ENCODE peak calls at places on chromosomes 16 and 17, in five cellular contexts. W is H9; P is nucleus accumbens; A is stimulated activated CD8-positive, alpha-beta memory T cell treated with anti-CD3 and anti-CD28 coated beads, Interleukin-7, amount 100 ng/mL, for 1 hour; D is stimulated activated CD4-positive, alpha-beta T cell treated with anti-CD3 and anti-CD28 coated beads, Interleukin-1b, Interleukin-23, amount 100 ng/mL, for 1 hour. B is an unnamed sample.

GRCh38 chr17:42060231-42060630 is 9.8 kb upstream of the C17orf113 start:
- DNase-seq in W (no peak), D (no peak), P (no peak), A (no peak), B (no peak)

GRCh38 chr16:24045641-24046040 is 209.9 kb downstream of the PRKCB start:
- DNase-seq in A (no peak), D (no peak), W (peak; percentile 90), P (peak; percentile 10), B (peak; percentile 79)

GRCh38 chr17:53122966-53123365 is 699.8 kb upstream of the KIF2B start:
- DNase-seq in P (no peak), D (no peak), W (no peak), A (no peak), B (no peak)

GRCh38 chr17:16932156-16932555 is 39.8 kb downstream of the TNFRSF13B start:
- DNase-seq in D (no peak), A (no peak), W (no peak), P (no peak), B (no peak)

GRCh38 chr16:85252461-85252860 is 140.2 kb upstream of the CIBAR2 start:
- DNase-seq in P (no peak), D (no peak), A (no peak), W (no peak), B (no peak)

GRCh38 chr16:86798247-86799041 is 220.1 kb downstream of the FOXL1 start:
- DNase-seq in A (no peak), P (no peak), W (no peak), D (no peak), B (no peak)

GRCh38 chr16:87241135-87241771 is 75.9 kb downstream of the C16orf95 start:
- DNase-seq in W (no peak), D (no peak), A (no peak), P (no peak), B (no peak)

GRCh38 chr17:43068570-43069367 is 43.7 kb downstream of the RND2 start:
- DNase-seq in W (no peak), P (no peak), D (no peak), A (no peak), B (no peak)

GRCh38 chr17:73707358-73707757 is 63.1 kb upstream of the SDK2 start:
- DNase-seq in P (no peak), W (no peak), A (no peak), D (no peak), B (no peak)

GRCh38 chr17:58326609-58327341 is 1.8 kb downstream of the TSPOAP1 start:
- DNase-seq in A (no peak), W (no peak), D (no peak), P (no peak), B (no peak)

GRCh38 chr17:17216776-17217175 is 10.6 kb upstream of the PLD6 start:
- DNase-seq in D (no peak), W (peak; percentile 37), A (no peak), P (no peak), B (peak; percentile 54)

GRCh38 chr16:5498562-5498961 is 401.0 kb upstream of the EEF2KMT start:
- DNase-seq in P (no peak), D (no peak), W (no peak), A (no peak), B (no peak)